ENCODE peak calls at places on chromosome 9, in five cellular contexts. L is NCI-H1092; Y is NT2/D1; I is activated CD4-positive, CD25-positive, alpha-beta regulatory T cell treated with anti-CD3 and anti-CD28 coated beads, Interleukin-2, amount 50 U/mL, for 16 hours; M is adipocyte. E is an unnamed sample.

GRCh38 chr9:78133751-78134150 is 102.1 kb upstream of the CEP78 start:
- DNase-seq in L (no peak), Y (no peak), I (no peak), M (no peak), E (no peak)

GRCh38 chr9:22114956-22115355 is 105.9 kb upstream of the CDKN2B start:
- DNase-seq in L (no peak), Y (no peak), I (no peak), M (peak), E (peak)

GRCh38 chr9:110810251-110810976 is 141.8 kb downstream of the MUSK start:
- DNase-seq in L (no peak), Y (no peak), I (no peak), M (no peak), E (no peak)

GRCh38 chr9:32378993-32379729 is 5.3 kb upstream of the ACO1 start:
- DNase-seq in L (peak), Y (peak), I (peak), M (peak), E (peak)

GRCh38 chr9:117415584-117415937 is 704 bp upstream of the ASTN2 start:
- DNase-seq in L (no peak), Y (no peak), I (no peak), M (no peak), E (no peak)

GRCh38 chr9:18976368-18977238 is 56.4 kb downstream of the SAXO1 start:
- DNase-seq in L (no peak), Y (no peak), I (no peak), M (peak), E (peak)

GRCh38 chr9:128555180-128555721 is 2.9 kb downstream of the SPTAN1 start:
- DNase-seq in L (no peak), Y (peak), I (no peak), M (peak), E (peak)

GRCh38 chr9:126752376-126752775 is 52.5 kb upstream of the ZBTB43 start:
- DNase-seq in L (no peak), Y (no peak), I (no peak), M (no peak), E (no peak)

GRCh38 chr9:23887781-23888180 is 61.7 kb upstream of the ELAVL2 start:
- DNase-seq in L (no peak), Y (no peak), I (no peak), M (no peak), E (no peak)

GRCh38 chr9:90975666-90976538 is 174.3 kb downstream of the SYK start:
- DNase-seq in L (no peak), Y (no peak), I (no peak), M (no peak), E (no peak)

GRCh38 chr9:114718801-114719221 is 36.8 kb upstream of the TEX48 start:
- DNase-seq in L (no peak), Y (no peak), I (peak), M (no peak), E (peak)

GRCh38 chr9:111598730-111599091 is 736 bp downstream of the PTGR1 start:
- DNase-seq in L (no peak), Y (no peak), I (no peak), M (peak), E (peak)

GRCh38 chr9:132548971-132549649 is 33.3 kb upstream of the BARHL1 start:
- DNase-seq in L (no peak), Y (no peak), I (no peak), M (no peak), E (peak)

GRCh38 chr9:2473691-2474090 is 147.9 kb upstream of the VLDLR start:
- DNase-seq in L (no peak), Y (no peak), I (no peak), M (no peak), E (no peak)

GRCh38 chr9:123087359-123087888 is 54.0 kb downstream of the GPR21 start:
- DNase-seq in L (no peak), Y (no peak), I (no peak), M (no peak), E (no peak)

GRCh38 chr9:135602789-135603481 is 36.4 kb downstream of the GLT6D1 start:
- DNase-seq in L (no peak), Y (no peak), I (peak), M (peak), E (peak)

GRCh38 chr9:124197177-124198095 is 60.3 kb upstream of the NEK6 start:
- DNase-seq in L (no peak), Y (no peak), I (no peak), M (no peak), E (no peak)

GRCh38 chr9:128486201-128486600 is 18.3 kb upstream of the GLE1 start:
- DNase-seq in L (no peak), Y (no peak), I (no peak), M (no peak), E (no peak)

GRCh38 chr9:121944741-121945191 is 148.3 kb downstream of the TTLL11 start:
- DNase-seq in L (no peak), Y (no peak), I (no peak), M (peak), E (peak)

GRCh38 chr9:20642045-20642444 is 19.7 kb upstream of the MLLT3 start:
- DNase-seq in L (no peak), Y (no peak), I (no peak), M (no peak), E (peak)

GRCh38 chr9:71552480-71552879 is 215.8 kb downstream of the CEMIP2 start:
- DNase-seq in L (no peak), Y (no peak), I (no peak), M (no peak), E (no peak)

GRCh38 chr9:136216541-136217240 is 11.8 kb upstream of the LHX3 start:
- DNase-seq in L (no peak), Y (no peak), I (no peak), M (no peak), E (no peak)

GRCh38 chr9:89759563-89759962 is 154.8 kb downstream of the GADD45G start:
- DNase-seq in L (no peak), Y (no peak), I (no peak), M (no peak), E (no peak)

GRCh38 chr9:33703430-33704096 is 91.8 kb upstream of the PRSS3 start:
- DNase-seq in L (no peak), Y (no peak), I (no peak), M (no peak), E (no peak)

GRCh38 chr9:125142560-125143376 is 560 bp downstream of the SCAI start:
- DNase-seq in L (no peak), Y (peak), I (peak), M (peak), E (no peak)

GRCh38 chr9:117771162-117771561 is 67.0 kb downstream of the TLR4 start:
- DNase-seq in L (peak), Y (no peak), I (no peak), M (no peak), E (no peak)

GRCh38 chr9:126708178-126708577 is 94.5 kb downstream of the LMX1B start:
- DNase-seq in L (no peak), Y (no peak), I (no peak), M (no peak), E (no peak)

GRCh38 chr9:83327323-83327722 is 210.9 kb downstream of the FRMD3 start:
- DNase-seq in L (no peak), Y (no peak), I (no peak), M (no peak), E (peak)

GRCh38 chr9:127574089-127574921 is 37.8 kb upstream of the STXBP1 start:
- DNase-seq in L (peak), Y (no peak), I (no peak), M (peak), E (no peak)

GRCh38 chr9:99369327-99369722 is 147.2 kb downstream of the SEC61B start:
- DNase-seq in L (no peak), Y (no peak), I (no peak), M (no peak), E (no peak)

GRCh38 chr9:125538092-125538473 is 168.9 kb downstream of the MAPKAP1 start:
- DNase-seq in L (peak), Y (no peak), I (no peak), M (peak), E (peak)

GRCh38 chr9:121786998-121787422 is 135.6 kb downstream of the DAB2IP start:
- DNase-seq in L (no peak), Y (no peak), I (no peak), M (no peak), E (no peak)

GRCh38 chr9:134234001-134234660 is 69.8 kb upstream of the RNU6ATAC start:
- DNase-seq in L (no peak), Y (no peak), I (no peak), M (no peak), E (no peak)

GRCh38 chr9:93205896-93206575 is 22.1 kb downstream of the WNK2 start:
- DNase-seq in L (no peak), Y (no peak), I (no peak), M (no peak), E (no peak)